ENCODE peak calls at places on chromosomes 5 and 9, in eight cellular contexts. J is ovary; B is naive thymus-derived CD8-positive, alpha-beta T cell; F is NCI-H1105 treated with DMSO at 0.1 percent for 48 hours; Y is T-helper 1 cell; K is lung microvascular endothelial cell; N is RKO; C is substantia nigra. V is an unnamed sample.

GRCh38 chr5:150038547-150038946 is 38.0 kb downstream of the HMGXB3 start:
- DNase-seq in J (no peak), B (no peak), F (no peak), Y (no peak), K (no peak), N (no peak), C (no peak), V (no peak)

GRCh38 chr5:99460701-99461100 is 531.9 kb upstream of the CHD1 start:
- DNase-seq in J (no peak), B (no peak), F (no peak), Y (no peak), K (no peak), N (no peak), C (no peak), V (no peak)

GRCh38 chr9:106799146-106799545 is 63.8 kb upstream of the ZNF462 start:
- DNase-seq in J (no peak), B (no peak), F (no peak), Y (no peak), K (peak), N (peak), C (no peak), V (no peak)

GRCh38 chr5:149274964-149275363 is 3.3 kb downstream of the AFAP1L1 start:
- DNase-seq in J (no peak), B (no peak), F (no peak), Y (no peak), K (no peak), N (peak), C (no peak), V (no peak)

GRCh38 chr5:96942911-96943310 is 7.0 kb downstream of the LNPEP start:
- DNase-seq in J (no peak), B (no peak), F (no peak), Y (no peak), K (no peak), N (no peak), C (no peak), V (no peak)

GRCh38 chr9:106941901-106942300 is 78.9 kb downstream of the ZNF462 start:
- DNase-seq in J (no peak), B (no peak), F (no peak), Y (no peak), K (no peak), N (no peak), C (no peak), V (no peak)

GRCh38 chr5:162268694-162269481 is 201.3 kb downstream of the GABRG2 start:
- DNase-seq in J (no peak), B (no peak), F (no peak), Y (no peak), K (no peak), N (no peak), C (no peak), V (no peak)

GRCh38 chr5:44536650-44537260 is 147.5 kb upstream of the FGF10 start:
- DNase-seq in J (no peak), B (no peak), F (peak), Y (no peak), K (peak), N (peak), C (no peak), V (no peak)

GRCh38 chr5:173869316-173869715 is 18.8 kb upstream of the CPEB4 start:
- DNase-seq in J (no peak), B (no peak), F (no peak), Y (no peak), K (no peak), N (no peak), C (peak), V (no peak)

GRCh38 chr9:96085536-96086143 is 210.1 kb downstream of the ERCC6L2 start:
- DNase-seq in J (no peak), B (no peak), F (no peak), Y (no peak), K (no peak), N (no peak), C (no peak), V (no peak)

GRCh38 chr5:4549351-4549750 is 590.8 kb upstream of the ADAMTS16 start:
- DNase-seq in J (no peak), B (no peak), F (no peak), Y (no peak), K (no peak), N (no peak), C (no peak), V (no peak)

GRCh38 chr9:127038531-127038930 is 83.9 kb downstream of the ANGPTL2 start:
- DNase-seq in J (no peak), B (no peak), F (no peak), Y (no peak), K (no peak), N (no peak), C (no peak), V (no peak)

GRCh38 chr9:124282442-124283231 is 24.9 kb downstream of the NEK6 start:
- DNase-seq in J (peak), B (no peak), F (no peak), Y (no peak), K (peak), N (no peak), C (no peak), V (no peak)

GRCh38 chr9:114434878-114435311 is 47.1 kb upstream of the AKNA start:
- DNase-seq in J (no peak), B (no peak), F (peak), Y (no peak), K (peak), N (peak), C (peak), V (no peak)

GRCh38 chr5:60744682-60745081 is 44.7 kb upstream of the DEPDC1B start:
- DNase-seq in J (no peak), B (no peak), F (no peak), Y (no peak), K (no peak), N (no peak), C (no peak), V (no peak)

GRCh38 chr5:146520731-146521130 is 4.7 kb upstream of the GPR151 start:
- DNase-seq in J (no peak), B (no peak), F (no peak), Y (no peak), K (no peak), N (no peak), C (no peak), V (no peak)

GRCh38 chr5:139646111-139646510 is 2.0 kb upstream of the CXXC5 start:
- DNase-seq in J (no peak), B (no peak), F (no peak), Y (no peak), K (no peak), N (no peak), C (no peak), V (no peak)

GRCh38 chr9:130196643-130197042 is 24.4 kb downstream of the NCS1 start:
- DNase-seq in J (no peak), B (no peak), F (peak), Y (no peak), K (no peak), N (no peak), C (no peak), V (no peak)

GRCh38 chr5:128015978-128016377 is 67.6 kb upstream of the SLC12A2 start:
- DNase-seq in J (no peak), B (no peak), F (no peak), Y (no peak), K (peak), N (no peak), C (no peak), V (no peak)

GRCh38 chr5:137264573-137264972 is 234.6 kb downstream of the SPOCK1 start:
- DNase-seq in J (no peak), B (no peak), F (no peak), Y (no peak), K (no peak), N (no peak), C (no peak), V (no peak)

GRCh38 chr5:170056561-170057267 is 49.0 kb upstream of the FOXI1 start:
- DNase-seq in J (no peak), B (no peak), F (no peak), Y (no peak), K (no peak), N (no peak), C (no peak), V (no peak)

GRCh38 chr9:34560574-34561229 is 28.8 kb downstream of the CNTFR start:
- DNase-seq in J (no peak), B (no peak), F (no peak), Y (no peak), K (peak), N (no peak), C (no peak), V (no peak)

GRCh38 chr9:131692612-131692976 is 47.3 kb downstream of the RAPGEF1 start:
- DNase-seq in J (no peak), B (no peak), F (no peak), Y (no peak), K (no peak), N (no peak), C (no peak), V (no peak)

GRCh38 chr5:168328804-168329203 is 37.4 kb downstream of the WWC1 start:
- DNase-seq in J (no peak), B (no peak), F (peak), Y (no peak), K (no peak), N (no peak), C (no peak), V (no peak)

GRCh38 chr5:131082034-131082550 is 83.0 kb downstream of the HINT1 start:
- DNase-seq in J (no peak), B (no peak), F (no peak), Y (no peak), K (no peak), N (no peak), C (no peak), V (no peak)

GRCh38 chr5:73911761-73912393 is 285.9 kb downstream of the ARHGEF28 start:
- DNase-seq in J (no peak), B (no peak), F (peak), Y (no peak), K (no peak), N (no peak), C (no peak), V (no peak)

GRCh38 chr9:115850548-115851304 is 302.9 kb upstream of the PAPPA start:
- DNase-seq in J (no peak), B (no peak), F (no peak), Y (no peak), K (no peak), N (no peak), C (no peak), V (no peak)

GRCh38 chr5:169577966-169578365 is 5.6 kb upstream of the SPDL1 start:
- DNase-seq in J (no peak), B (no peak), F (peak), Y (no peak), K (peak), N (no peak), C (no peak), V (no peak)

GRCh38 chr5:95631991-95632675 is 12.2 kb downstream of the GPR150 start:
- DNase-seq in J (no peak), B (peak), F (no peak), Y (peak), K (peak), N (peak), C (no peak), V (peak)

GRCh38 chr9:71876106-71876505 is 34.9 kb downstream of the ABHD17B start:
- DNase-seq in J (no peak), B (no peak), F (no peak), Y (no peak), K (no peak), N (no peak), C (no peak), V (no peak)

GRCh38 chr9:136975624-136976023 is 1.7 kb upstream of the PTGDS start:
- DNase-seq in J (no peak), B (no peak), F (no peak), Y (no peak), K (peak), N (no peak), C (peak), V (no peak)

GRCh38 chr5:91591076-91591475 is 208.0 kb upstream of the ARRDC3 start:
- DNase-seq in J (no peak), B (no peak), F (no peak), Y (no peak), K (no peak), N (peak), C (no peak), V (no peak)

GRCh38 chr5:132074091-132074771 is 642 bp downstream of the CSF2 start:
- DNase-seq in J (no peak), B (no peak), F (no peak), Y (no peak), K (no peak), N (no peak), C (no peak), V (no peak)

GRCh38 chr9:21653091-21653490 is 149.3 kb upstream of the MTAP start:
- DNase-seq in J (no peak), B (no peak), F (no peak), Y (no peak), K (no peak), N (no peak), C (no peak), V (no peak)

GRCh38 chr5:111394580-111394979 is 117.8 kb downstream of the STARD4 start:
- DNase-seq in J (no peak), B (no peak), F (no peak), Y (no peak), K (no peak), N (peak), C (no peak), V (no peak)